ENCODE peak calls at places on chromosomes 3 and 15, in ten cellular contexts. One of them, this sample, is unnamed.

GRCh38 chr15:29676961-29677402 is 145.3 kb downstream of the TJP1 start:
- DNase-seq in endothelial cell of umbilical vein: peak
- DNase-seq in GM12878: no peak
- DNase-seq in SK-N-SH: peak
- DNase-seq in K562: no peak
- DNase-seq in A549: no peak
- DNase-seq in HCT116: no peak
- DNase-seq in HepG2: no peak
- DNase-seq in H1: no peak
- DNase-seq in NB4: peak
- DNase-seq in this sample: no peak

GRCh38 chr15:89836255-89837133 is 21.8 kb upstream of the ANPEP start:
- DNase-seq in endothelial cell of umbilical vein: no peak
- DNase-seq in GM12878: no peak
- DNase-seq in SK-N-SH: no peak
- DNase-seq in K562: no peak
- DNase-seq in A549: no peak
- DNase-seq in HCT116: no peak
- DNase-seq in HepG2: no peak
- DNase-seq in H1: no peak
- DNase-seq in NB4: no peak
- DNase-seq in this sample: no peak

GRCh38 chr3:70985572-70985971 is 598.0 kb downstream of the FOXP1 start:
- DNase-seq in endothelial cell of umbilical vein: no peak
- DNase-seq in GM12878: no peak
- DNase-seq in SK-N-SH: no peak
- DNase-seq in K562: no peak
- DNase-seq in A549: no peak
- DNase-seq in HCT116: no peak
- DNase-seq in HepG2: no peak
- DNase-seq in H1: no peak
- DNase-seq in NB4: no peak
- DNase-seq in this sample: no peak

GRCh38 chr3:57820479-57820878 is 64.4 kb downstream of the SLMAP start:
- DNase-seq in endothelial cell of umbilical vein: no peak
- DNase-seq in GM12878: no peak
- DNase-seq in SK-N-SH: no peak
- DNase-seq in K562: no peak
- DNase-seq in A549: no peak
- DNase-seq in HCT116: no peak
- DNase-seq in HepG2: peak
- DNase-seq in H1: no peak
- DNase-seq in NB4: no peak
- DNase-seq in this sample: no peak

GRCh38 chr3:185332026-185332735 is 30.8 kb upstream of the MAP3K13 start:
- DNase-seq in endothelial cell of umbilical vein: peak
- DNase-seq in GM12878: peak
- DNase-seq in SK-N-SH: no peak
- DNase-seq in K562: no peak
- DNase-seq in A549: no peak
- DNase-seq in HCT116: no peak
- DNase-seq in HepG2: peak
- DNase-seq in H1: no peak
- DNase-seq in NB4: peak
- DNase-seq in this sample: no peak

GRCh38 chr3:38992117-38992779 is 59.5 kb downstream of the SCN11A start:
- DNase-seq in endothelial cell of umbilical vein: peak
- DNase-seq in GM12878: no peak
- DNase-seq in SK-N-SH: no peak
- DNase-seq in K562: no peak
- DNase-seq in A549: peak
- DNase-seq in HCT116: no peak
- DNase-seq in HepG2: no peak
- DNase-seq in H1: no peak
- DNase-seq in NB4: no peak
- DNase-seq in this sample: no peak

GRCh38 chr15:42157981-42158765 is 1.7 kb upstream of the PLA2G4F start:
- DNase-seq in endothelial cell of umbilical vein: no peak
- DNase-seq in GM12878: no peak
- DNase-seq in SK-N-SH: no peak
- DNase-seq in K562: peak
- DNase-seq in A549: no peak
- DNase-seq in HCT116: no peak
- DNase-seq in HepG2: no peak
- DNase-seq in H1: no peak
- DNase-seq in NB4: no peak
- DNase-seq in this sample: no peak

GRCh38 chr15:28921336-28921735 is 35.6 kb downstream of the APBA2 start:
- DNase-seq in endothelial cell of umbilical vein: no peak
- DNase-seq in GM12878: no peak
- DNase-seq in SK-N-SH: no peak
- DNase-seq in K562: no peak
- DNase-seq in A549: no peak
- DNase-seq in HCT116: no peak
- DNase-seq in HepG2: no peak
- DNase-seq in H1: no peak
- DNase-seq in NB4: no peak
- DNase-seq in this sample: peak

GRCh38 chr3:192875971-192876565 is 41.6 kb downstream of the MB21D2 start:
- DNase-seq in endothelial cell of umbilical vein: no peak
- DNase-seq in GM12878: no peak
- DNase-seq in SK-N-SH: no peak
- DNase-seq in K562: no peak
- DNase-seq in A549: no peak
- DNase-seq in HCT116: no peak
- DNase-seq in HepG2: peak
- DNase-seq in H1: no peak
- DNase-seq in NB4: no peak
- DNase-seq in this sample: no peak

GRCh38 chr15:78676424-78677110 is 35.6 kb upstream of the CHRNB4 start:
- DNase-seq in endothelial cell of umbilical vein: no peak
- DNase-seq in GM12878: no peak
- DNase-seq in SK-N-SH: no peak
- DNase-seq in K562: no peak
- DNase-seq in A549: no peak
- DNase-seq in HCT116: no peak
- DNase-seq in HepG2: no peak
- DNase-seq in H1: no peak
- DNase-seq in NB4: no peak
- DNase-seq in this sample: peak

GRCh38 chr15:96837241-96837970 is 506.9 kb downstream of the NR2F2 start:
- DNase-seq in endothelial cell of umbilical vein: no peak
- DNase-seq in GM12878: no peak
- DNase-seq in SK-N-SH: no peak
- DNase-seq in K562: no peak
- DNase-seq in A549: no peak
- DNase-seq in HCT116: no peak
- DNase-seq in HepG2: no peak
- DNase-seq in H1: no peak
- DNase-seq in NB4: no peak
- DNase-seq in this sample: no peak

GRCh38 chr3:138157743-138158142 is 17.0 kb downstream of the DBR1 start:
- DNase-seq in endothelial cell of umbilical vein: no peak
- DNase-seq in GM12878: no peak
- DNase-seq in SK-N-SH: no peak
- DNase-seq in K562: no peak
- DNase-seq in A549: no peak
- DNase-seq in HCT116: no peak
- DNase-seq in HepG2: no peak
- DNase-seq in H1: no peak
- DNase-seq in NB4: no peak
- DNase-seq in this sample: no peak

DNA sequence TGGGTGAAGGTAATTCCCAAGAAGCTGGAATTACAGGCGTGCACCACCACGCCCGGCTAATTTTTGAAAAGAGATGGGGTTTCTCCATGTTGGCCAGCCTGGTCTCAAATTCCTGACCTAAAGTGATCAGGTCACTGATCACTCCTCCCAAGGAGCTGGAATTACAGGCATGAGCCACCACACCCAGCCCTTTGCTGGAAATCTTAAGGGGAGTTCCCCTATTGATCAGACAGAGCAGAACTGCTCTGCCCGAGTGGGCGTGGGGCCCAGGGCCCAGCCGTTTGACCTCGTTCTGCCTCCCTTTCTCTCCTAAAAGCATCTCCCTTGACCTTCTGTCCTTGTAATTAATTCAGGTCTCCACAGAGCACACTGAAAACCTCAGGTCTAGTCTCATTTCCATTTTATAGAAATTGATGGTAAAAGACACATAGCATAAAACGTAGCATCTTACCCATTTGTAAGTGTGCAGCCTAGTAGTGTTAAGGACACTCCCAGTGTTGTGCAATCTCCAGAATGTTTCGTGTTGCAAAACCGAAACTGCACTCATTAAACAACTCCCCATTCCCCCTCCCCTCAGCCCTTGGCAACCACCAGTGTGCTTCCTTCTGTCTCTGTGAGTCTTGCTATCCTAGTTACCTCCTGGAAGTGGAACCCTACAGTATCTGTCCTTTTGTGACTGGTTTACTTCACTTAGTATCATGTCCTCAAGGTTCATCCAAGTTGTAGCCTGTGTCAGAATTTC is 89.3 kb downstream of the SLCO3A1 start:
- DNase-seq in endothelial cell of umbilical vein: no peak
- DNase-seq in GM12878: no peak
- DNase-seq in SK-N-SH: no peak
- DNase-seq in K562: no peak
- DNase-seq in A549: peak
- DNase-seq in HCT116: peak
- DNase-seq in HepG2: peak
- DNase-seq in H1: no peak
- DNase-seq in NB4: peak
- DNase-seq in this sample: no peak
- TF ChIP-seq MAX in endothelial cell of umbilical vein: no peak
- TF ChIP-seq MAX in GM12878: no peak
- TF ChIP-seq MAX in SK-N-SH: no peak
- TF ChIP-seq MAX in K562: no peak
- TF ChIP-seq MAX in A549: no peak
- TF ChIP-seq MAX in HCT116: no peak
- TF ChIP-seq MAX in HepG2: no peak
- TF ChIP-seq MAX in H1: no peak
- TF ChIP-seq MAX in NB4: peak
- TF ChIP-seq MAX in this sample: no peak

DNA sequence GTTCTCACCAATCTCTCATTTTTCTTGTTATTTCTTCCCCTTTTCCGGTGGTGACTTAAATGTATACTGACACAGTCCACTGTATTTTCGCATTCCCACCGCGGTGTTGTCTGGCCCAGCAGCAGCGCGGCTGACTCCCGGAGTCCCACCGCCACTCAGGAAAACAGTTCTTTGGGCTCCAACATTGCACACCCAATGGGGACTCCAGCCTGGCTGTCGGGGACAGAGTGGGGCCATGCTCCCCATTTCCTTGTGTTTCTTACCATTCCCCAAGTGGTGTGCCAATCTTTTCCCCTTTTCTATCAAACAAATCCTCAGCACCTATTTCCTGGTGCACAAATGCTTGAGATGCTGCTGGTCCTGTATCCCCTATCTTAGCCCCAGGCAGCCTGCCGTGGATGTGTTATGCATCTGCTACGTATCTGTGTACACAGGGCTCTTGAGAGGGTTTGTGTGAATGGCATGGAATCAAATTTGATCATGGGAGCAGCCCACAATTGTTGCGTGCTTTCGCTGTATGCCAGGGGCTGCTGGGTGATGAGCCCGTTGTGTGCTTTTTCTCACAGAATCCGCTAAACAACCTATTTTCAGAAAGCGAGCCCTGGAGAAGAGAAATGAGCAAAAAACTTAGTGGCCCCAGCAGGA is 219.1 kb upstream of the RGMA start:
- DNase-seq in endothelial cell of umbilical vein: no peak
- DNase-seq in GM12878: no peak
- DNase-seq in SK-N-SH: peak
- DNase-seq in K562: no peak
- DNase-seq in A549: no peak
- DNase-seq in HCT116: no peak
- DNase-seq in HepG2: no peak
- DNase-seq in H1: no peak
- DNase-seq in NB4: no peak
- DNase-seq in this sample: no peak
- TF ChIP-seq MAX in endothelial cell of umbilical vein: no peak
- TF ChIP-seq MAX in GM12878: no peak
- TF ChIP-seq MAX in SK-N-SH: no peak
- TF ChIP-seq MAX in K562: no peak
- TF ChIP-seq MAX in A549: no peak
- TF ChIP-seq MAX in HCT116: no peak
- TF ChIP-seq MAX in HepG2: no peak
- TF ChIP-seq MAX in H1: no peak
- TF ChIP-seq MAX in NB4: no peak
- TF ChIP-seq MAX in this sample: no peak

GRCh38 chr3:176375519-176375918 is 821.8 kb downstream of the TBL1XR1 start:
- DNase-seq in endothelial cell of umbilical vein: no peak
- DNase-seq in GM12878: no peak
- DNase-seq in SK-N-SH: no peak
- DNase-seq in K562: no peak
- DNase-seq in A549: no peak
- DNase-seq in HCT116: no peak
- DNase-seq in HepG2: no peak
- DNase-seq in H1: no peak
- DNase-seq in NB4: peak
- DNase-seq in this sample: no peak

GRCh38 chr3:176376531-176376930 is 820.8 kb downstream of the TBL1XR1 start:
- DNase-seq in endothelial cell of umbilical vein: no peak
- DNase-seq in GM12878: no peak
- DNase-seq in SK-N-SH: no peak
- DNase-seq in K562: no peak
- DNase-seq in A549: no peak
- DNase-seq in HCT116: no peak
- DNase-seq in HepG2: no peak
- DNase-seq in H1: no peak
- DNase-seq in NB4: no peak
- DNase-seq in this sample: no peak
- TF ChIP-seq MAX in endothelial cell of umbilical vein: no peak
- TF ChIP-seq MAX in GM12878: no peak
- TF ChIP-seq MAX in SK-N-SH: no peak
- TF ChIP-seq MAX in K562: no peak
- TF ChIP-seq MAX in A549: no peak
- TF ChIP-seq MAX in HCT116: no peak
- TF ChIP-seq MAX in HepG2: no peak
- TF ChIP-seq MAX in H1: no peak
- TF ChIP-seq MAX in NB4: no peak
- TF ChIP-seq MAX in this sample: no peak

DNA sequence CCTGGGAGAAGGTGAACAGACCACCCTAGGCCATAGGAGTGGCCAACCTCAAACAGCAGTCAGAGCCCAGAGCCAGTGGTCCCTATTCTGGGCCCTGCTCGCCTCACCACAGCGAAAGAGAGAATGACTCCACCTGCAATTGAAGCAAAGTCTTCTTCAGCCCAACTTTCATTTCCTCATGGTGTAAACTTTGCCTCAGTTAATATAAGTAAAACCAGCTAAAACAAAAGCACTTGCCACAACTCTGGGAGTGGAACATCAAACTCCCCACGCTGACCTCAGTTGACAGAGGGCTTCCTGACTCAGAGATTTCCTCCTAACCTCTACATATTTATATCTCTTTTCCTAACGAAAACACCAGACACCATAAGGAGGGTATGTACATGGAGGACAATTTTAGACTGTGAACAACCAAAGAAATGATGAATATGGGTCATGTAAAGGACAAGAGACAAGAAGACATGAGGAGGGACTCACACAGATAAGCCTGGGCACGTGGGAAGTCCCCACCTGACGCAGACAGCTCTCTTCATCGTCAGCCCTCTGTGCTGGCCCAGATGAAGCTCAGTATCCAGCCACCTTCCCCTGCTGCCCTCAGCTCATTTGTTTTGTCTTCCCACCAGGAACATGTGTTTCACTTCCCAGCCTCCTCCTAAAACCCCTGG is 140.8 kb downstream of the KCNMB2 start:
- DNase-seq in endothelial cell of umbilical vein: no peak
- DNase-seq in GM12878: no peak
- DNase-seq in SK-N-SH: no peak
- DNase-seq in K562: no peak
- DNase-seq in A549: no peak
- DNase-seq in HCT116: no peak
- DNase-seq in HepG2: no peak
- DNase-seq in H1: no peak
- DNase-seq in NB4: no peak
- DNase-seq in this sample: no peak
- TF ChIP-seq MAX in endothelial cell of umbilical vein: no peak
- TF ChIP-seq MAX in GM12878: no peak
- TF ChIP-seq MAX in SK-N-SH: no peak
- TF ChIP-seq MAX in K562: no peak
- TF ChIP-seq MAX in A549: no peak
- TF ChIP-seq MAX in HCT116: no peak
- TF ChIP-seq MAX in HepG2: no peak
- TF ChIP-seq MAX in H1: no peak
- TF ChIP-seq MAX in NB4: no peak
- TF ChIP-seq MAX in this sample: no peak

This sample was measured in WTC11.